ENCODE peak calls at places on chromosome 16, in nine cellular contexts. D is astrocyte of the spinal cord; P is CD4-positive, alpha-beta T cell; X is non-pigmented ciliary epithelial cell; N is aorta; L is NCI-H2081; V is dermis blood vessel endothelial cell; F is NCI-H1105; E is GM20000. J is an unnamed sample.

GRCh38 chr16:84660973-84661372 is 12.7 kb downstream of the KLHL36 start:
- DNase-seq in D (peak), P (no peak), X (no peak), N (peak), L (no peak), V (peak), F (no peak), E (no peak), J (no peak)

GRCh38 chr16:9212621-9213020 is 121.2 kb downstream of the HAPSTR1 start:
- DNase-seq in D (no peak), P (no peak), X (no peak), N (no peak), L (no peak), V (no peak), F (no peak), E (no peak), J (no peak)

GRCh38 chr16:85492617-85492957 is 120.5 kb upstream of the GSE1 start:
- DNase-seq in D (no peak), P (no peak), X (no peak), N (no peak), L (no peak), V (no peak), F (no peak), E (no peak), J (no peak)

GRCh38 chr16:71297252-71297651 is 8.1 kb upstream of the CMTR2 start:
- DNase-seq in D (no peak), P (no peak), X (no peak), N (no peak), L (no peak), V (peak), F (no peak), E (no peak), J (no peak)

GRCh38 chr16:66618588-66618987 is 14.1 kb downstream of the CMTM3 start:
- DNase-seq in D (peak), P (no peak), X (peak), N (peak), L (no peak), V (peak), F (no peak), E (no peak), J (no peak)

GRCh38 chr16:3461120-3461519 is 17.6 kb downstream of the NAA60 start:
- DNase-seq in D (no peak), P (peak), X (no peak), N (peak), L (no peak), V (no peak), F (no peak), E (no peak), J (peak)

GRCh38 chr16:13629704-13630103 is 290.2 kb upstream of the ERCC4 start:
- DNase-seq in D (no peak), P (no peak), X (no peak), N (no peak), L (no peak), V (no peak), F (no peak), E (no peak), J (no peak)

GRCh38 chr16:12458591-12459400 is 344.9 kb downstream of the CPPED1 start:
- DNase-seq in D (no peak), P (peak), X (no peak), N (no peak), L (no peak), V (peak), F (no peak), E (peak), J (peak)

GRCh38 chr16:87948119-87948545 is 3.1 kb upstream of the BANP start:
- DNase-seq in D (no peak), P (no peak), X (no peak), N (peak), L (no peak), V (no peak), F (no peak), E (no peak), J (no peak)

GRCh38 chr16:58123896-58124600 is 5.1 kb downstream of the CFAP20 start:
- DNase-seq in D (no peak), P (no peak), X (no peak), N (no peak), L (no peak), V (peak), F (no peak), E (no peak), J (no peak)

GRCh38 chr16:67111951-67112444 is 2.3 kb downstream of the PHAF1 start:
- DNase-seq in D (no peak), P (no peak), X (no peak), N (no peak), L (no peak), V (no peak), F (no peak), E (no peak), J (no peak)

GRCh38 chr16:67431077-67431804 is at the start of gene HSD11B2:
- DNase-seq in D (peak), P (no peak), X (no peak), N (peak), L (peak), V (peak), F (peak), E (peak), J (peak)

GRCh38 chr16:27892879-27893278 is 170.6 kb downstream of the GSG1L start:
- DNase-seq in D (no peak), P (no peak), X (no peak), N (no peak), L (no peak), V (peak), F (no peak), E (no peak), J (no peak)

GRCh38 chr16:49838639-49839461 is 17.1 kb downstream of the ZNF423 start:
- DNase-seq in D (no peak), P (no peak), X (no peak), N (no peak), L (no peak), V (no peak), F (no peak), E (no peak), J (no peak)

GRCh38 chr16:669666-670065 is 1.7 kb downstream of the RHOT2 start:
- DNase-seq in D (no peak), P (no peak), X (no peak), N (no peak), L (no peak), V (no peak), F (no peak), E (no peak), J (no peak)

GRCh38 chr16:71626018-71626857 is at the start of gene MARVELD3:
- DNase-seq in D (no peak), P (peak), X (no peak), N (no peak), L (peak), V (no peak), F (peak), E (peak), J (peak)

GRCh38 chr16:709651-710499 is 4.3 kb upstream of the FBXL16 start:
- DNase-seq in D (peak), P (no peak), X (peak), N (no peak), L (peak), V (peak), F (peak), E (no peak), J (no peak)

GRCh38 chr16:50469744-50470301 is 78.4 kb upstream of the NKD1 start:
- DNase-seq in D (no peak), P (no peak), X (no peak), N (peak), L (no peak), V (no peak), F (no peak), E (no peak), J (no peak)

GRCh38 chr16:67394271-67395104 is 1.2 kb upstream of the TPPP3 start:
- DNase-seq in D (no peak), P (no peak), X (no peak), N (peak), L (no peak), V (peak), F (no peak), E (peak), J (no peak)

GRCh38 chr16:89805136-89805905 is 11.1 kb downstream of the FANCA start:
- DNase-seq in D (peak), P (no peak), X (no peak), N (no peak), L (no peak), V (no peak), F (no peak), E (no peak), J (no peak)

GRCh38 chr16:84477661-84478060 is 26.8 kb downstream of the MEAK7 start:
- DNase-seq in D (no peak), P (no peak), X (no peak), N (no peak), L (no peak), V (no peak), F (no peak), E (no peak), J (no peak)

GRCh38 chr16:85616608-85617311 is 3.6 kb downstream of the GSE1 start:
- DNase-seq in D (peak), P (no peak), X (no peak), N (no peak), L (peak), V (no peak), F (no peak), E (peak), J (peak)

GRCh38 chr16:89201467-89202377 is 1.4 kb upstream of the SLC22A31 start:
- DNase-seq in D (peak), P (peak), X (no peak), N (peak), L (peak), V (peak), F (peak), E (peak), J (peak)

GRCh38 chr16:84514874-84515835 is 10.7 kb upstream of the MEAK7 start:
- DNase-seq in D (no peak), P (peak), X (no peak), N (peak), L (peak), V (no peak), F (no peak), E (peak), J (peak)

GRCh38 chr16:4945560-4946502 is 8.9 kb upstream of the PPL start:
- DNase-seq in D (no peak), P (no peak), X (no peak), N (peak), L (no peak), V (no peak), F (no peak), E (no peak), J (no peak)

J was measured in immature natural killer cell.